ENCODE peak calls at places on chromosomes 4 and X, in four cellular contexts. V is WTC11, W is HEK293T, P is HepG2. F is an unnamed sample.

GRCh38 chr4:84660606-84661005 is 77.7 kb downstream of the CDS1 start:
- DNase-seq in V (no peak), W (no peak), P (peak), F (no peak)

GRCh38 chr4:100848865-100849264 is 331.0 kb upstream of the EMCN start:
- DNase-seq in V (peak), W (no peak), P (no peak), F (no peak)

GRCh38 chr4:10129196-10130185 is 12.9 kb upstream of the WDR1 start:
- DNase-seq in V (no peak), W (no peak), P (no peak), F (no peak)

GRCh38 chr4:33025236-33025635 is 2305.1 kb downstream of the PCDH7 start:
- DNase-seq in V (no peak), P (no peak), W (no peak), F (no peak)

GRCh38 chrX:153032397-153033118 is 23.7 kb upstream of the PNMA3 start:
- DNase-seq in P (peak), W (peak), V (peak), F (peak)

GRCh38 chr4:174828845-174829701 is at the start of gene GLRA3:
- DNase-seq in W (peak), V (peak), P (peak), F (peak)

GRCh38 chr4:82706349-82707000 is 92.1 kb downstream of the SCD5 start:
- DNase-seq in V (no peak), P (no peak), W (no peak), F (no peak)

GRCh38 chr4:16196482-16197393 is 29.5 kb downstream of the TAPT1 start:
- DNase-seq in P (peak), W (peak), V (no peak), F (no peak)

GRCh38 chr4:15182600-15183222 is 180.4 kb downstream of the CPEB2 start:
- DNase-seq in V (no peak), P (no peak), W (no peak), F (no peak)

GRCh38 chr4:26780524-26780923 is 80.1 kb upstream of the STIM2 start:
- DNase-seq in W (no peak), V (no peak), P (no peak), F (no peak)

GRCh38 chrX:3143043-3143799 is 102.0 kb downstream of the ARSF start:
- DNase-seq in V (no peak), P (peak), W (no peak), F (no peak)

GRCh38 chr4:168839758-168840385 is 170.2 kb downstream of the CBR4 start:
- DNase-seq in P (no peak), W (no peak), V (no peak), F (no peak)

GRCh38 chrX:107551546-107551945 is 76.8 kb upstream of the PRPS1 start:
- DNase-seq in W (no peak), V (no peak), P (no peak), F (no peak)

GRCh38 chrX:16771483-16772398 is 14.5 kb upstream of the TXLNG start:
- DNase-seq in W (peak), P (peak), V (peak), F (peak)

GRCh38 chr4:47469951-47470350 is 6.4 kb upstream of the COMMD8 start:
- DNase-seq in P (no peak), W (no peak), V (no peak), F (no peak)

GRCh38 chr4:57154191-57154590 is 44.0 kb upstream of the IGFBP7 start:
- DNase-seq in W (no peak), P (no peak), V (no peak), F (no peak)

GRCh38 chrX:150062292-150063137 is 124.2 kb upstream of the EOLA2 start:
- DNase-seq in W (no peak), V (no peak), P (no peak), F (no peak)

GRCh38 chr4:88104902-88105610 is 53.4 kb downstream of the ABCG2 start:
- DNase-seq in W (peak), P (no peak), V (no peak), F (no peak)

GRCh38 chr4:6278801-6279197 is 9.1 kb downstream of the WFS1 start:
- DNase-seq in V (no peak), W (no peak), P (peak), F (peak)
- TF ChIP-seq ELF4 in V (no peak), W (no peak), P (no peak), F (no peak)

GRCh38 chrX:53452812-53453211 is 18.6 kb upstream of the HSD17B10 start:
- DNase-seq in V (no peak), W (no peak), P (no peak), F (no peak)

GRCh38 chrX:53458082-53458481 is 23.9 kb upstream of the HSD17B10 start:
- DNase-seq in P (no peak), W (no peak), V (no peak), F (no peak)

DNA sequence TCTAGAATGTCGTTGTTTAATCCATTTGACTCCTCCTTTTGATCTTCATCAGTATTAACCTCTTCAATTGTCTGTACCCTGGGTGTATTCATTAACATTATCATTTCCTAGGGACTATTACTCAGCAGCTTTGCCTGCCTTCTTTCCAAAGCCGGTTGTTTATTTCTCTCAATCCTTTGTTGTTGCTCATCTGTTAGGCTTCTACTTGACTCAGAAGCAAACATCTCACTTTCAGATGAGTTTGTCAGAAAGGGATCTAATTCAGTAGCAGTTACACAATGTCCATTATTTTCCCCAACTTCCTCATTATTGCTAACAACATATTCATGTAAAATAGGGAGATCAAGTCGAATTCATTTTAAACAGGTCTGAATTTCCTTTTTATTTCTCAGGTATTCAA is 22.1 kb upstream of the HSD17B10 start:
- DNase-seq in V (no peak), P (no peak), W (no peak), F (no peak)
- TF ChIP-seq ELF4 in V (no peak), P (no peak), W (no peak), F (no peak)

GRCh38 chrX:8034058-8034457 is 106.8 kb upstream of the PNPLA4 start:
- DNase-seq in P (no peak), V (no peak), W (no peak), F (no peak)
- TF ChIP-seq ELF4 in P (no peak), V (no peak), W (no peak), F (no peak)

GRCh38 chr4:1842993-1843448 is 12.9 kb downstream of the LETM1 start:
- DNase-seq in P (no peak), W (no peak), V (no peak), F (no peak)

GRCh38 chr4:1850276-1850675 is 5.7 kb downstream of the LETM1 start:
- DNase-seq in P (no peak), V (no peak), W (no peak), F (no peak)

GRCh38 chr4:1842339-1842895 is 13.5 kb downstream of the LETM1 start:
- DNase-seq in V (peak), W (no peak), P (no peak), F (no peak)

GRCh38 chr4:1843852-1844251 is 12.1 kb downstream of the LETM1 start:
- DNase-seq in W (no peak), V (no peak), P (no peak), F (no peak)

DNA sequence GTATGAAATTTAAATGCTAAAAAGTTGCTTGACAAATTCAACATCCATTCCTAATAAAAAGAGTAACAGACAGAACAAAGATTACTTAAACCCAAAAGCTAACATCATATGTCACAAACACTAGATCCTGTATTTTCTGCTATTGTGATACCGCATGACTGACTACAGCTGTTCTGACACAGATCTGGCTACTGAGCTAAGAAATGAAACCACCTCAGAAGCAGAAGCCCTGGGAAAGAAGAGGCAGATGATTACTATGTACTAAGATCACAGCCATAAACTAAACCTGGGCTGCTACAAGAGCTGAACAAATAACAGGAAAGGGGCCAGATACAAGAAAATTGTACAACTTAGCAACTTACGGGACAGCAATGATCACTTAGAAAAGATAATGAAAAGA is 9.4 kb downstream of the LETM1 start:
- DNase-seq in P (no peak), V (no peak), W (no peak), F (no peak)
- TF ChIP-seq ELF4 in P (no peak), V (no peak), W (no peak), F (no peak)

GRCh38 chr4:112973897-112974296 is 75.6 kb upstream of the ANK2 start:
- DNase-seq in V (no peak), P (no peak), W (no peak), F (no peak)

GRCh38 chr4:112975567-112976355 is 73.7 kb upstream of the ANK2 start:
- DNase-seq in V (no peak), W (no peak), P (no peak), F (no peak)

GRCh38 chr4:112982677-112983076 is 66.8 kb upstream of the ANK2 start:
- DNase-seq in P (no peak), W (no peak), V (no peak), F (no peak)

GRCh38 chr4:112979881-112980421 is 69.5 kb upstream of the ANK2 start:
- DNase-seq in V (peak), W (no peak), P (no peak), F (no peak)

DNA sequence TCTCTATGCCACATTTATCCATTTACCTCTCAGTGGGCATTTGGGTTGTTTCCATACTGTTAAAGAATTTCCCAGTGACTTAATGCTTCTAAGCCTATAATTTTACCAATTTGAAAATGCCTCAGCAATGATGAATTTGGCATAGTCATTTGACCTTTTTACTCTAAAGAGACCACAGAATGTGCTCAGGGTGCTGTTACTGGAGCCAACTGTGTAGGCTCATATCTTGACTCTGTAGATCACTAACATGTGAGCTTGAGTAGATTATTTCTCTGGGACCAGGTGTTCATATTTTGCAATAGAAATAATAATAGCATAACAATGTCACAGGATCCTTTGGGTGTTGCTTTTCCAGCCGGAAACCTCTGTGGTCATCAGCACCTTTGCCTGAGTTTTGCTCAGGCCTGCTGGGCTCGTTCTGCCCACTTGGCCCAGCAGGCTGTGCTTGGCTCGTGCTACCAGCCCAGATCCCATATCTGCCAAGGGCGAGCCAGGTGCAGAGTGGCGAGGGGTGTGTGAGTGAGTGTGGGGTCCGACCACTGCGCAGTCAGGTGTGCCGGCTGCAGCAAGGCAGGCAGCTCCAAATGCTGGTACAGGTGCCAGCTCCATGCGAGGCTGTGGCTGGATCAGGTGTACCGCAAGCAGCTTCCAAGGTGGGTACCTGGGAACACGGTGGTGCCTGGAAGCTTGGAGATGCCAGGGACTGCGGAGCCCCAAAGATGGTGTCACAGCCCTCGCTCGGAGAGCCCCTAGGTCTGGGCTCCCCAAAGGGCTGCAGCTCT is 70.6 kb upstream of the ANK2 start:
- DNase-seq in V (no peak), P (no peak), W (no peak), F (no peak)
- TF ChIP-seq ELF4 in V (no peak), P (no peak), W (no peak), F (no peak)

DNA sequence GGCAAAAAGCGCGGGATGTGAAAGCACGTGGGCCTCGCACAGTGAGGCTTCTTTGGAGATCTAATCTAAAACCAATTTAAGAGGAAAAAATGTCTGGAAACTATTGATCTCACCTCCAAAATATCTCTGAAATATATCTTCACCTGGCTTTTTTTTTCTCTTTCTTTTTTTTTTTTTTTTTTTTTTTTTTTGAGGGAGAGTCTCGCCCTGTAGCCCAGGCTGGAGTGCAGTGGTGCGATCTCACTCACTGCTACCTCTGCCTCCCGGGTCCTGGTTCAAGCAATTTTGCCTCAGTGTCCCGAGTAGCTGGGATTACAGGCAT is 383 bp upstream of the ZMAT1 start:
- DNase-seq in W (no peak), P (no peak), V (no peak), F (no peak)
- TF ChIP-seq ELF4 in W (no peak), P (no peak), V (no peak), F (no peak)

DNA sequence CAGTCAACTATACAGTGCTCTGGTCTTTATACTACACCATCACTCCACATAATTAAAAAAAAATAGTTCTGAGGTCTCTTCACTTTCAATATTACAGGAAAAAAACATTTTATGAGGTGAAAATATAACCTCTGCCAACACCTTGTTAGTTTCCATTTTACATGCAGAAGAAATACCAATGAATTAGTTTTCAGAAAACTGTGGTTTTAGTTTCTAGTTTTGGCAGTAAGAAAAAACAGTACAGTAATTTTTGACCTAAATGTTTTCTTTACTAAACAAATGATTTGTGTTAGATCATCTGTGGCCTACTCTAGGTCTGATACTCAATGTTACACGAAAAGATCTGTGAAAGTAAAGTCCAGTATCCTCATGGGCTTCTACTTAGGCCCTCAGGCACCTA is 10.0 kb downstream of the SULT1E1 start:
- DNase-seq in V (no peak), W (no peak), P (no peak), F (no peak)
- TF ChIP-seq ELF4 in V (no peak), W (no peak), P (no peak), F (no peak)

GRCh38 chr4:71930459-71930858 is 101.3 kb upstream of the NPFFR2 start:
- DNase-seq in W (no peak), V (no peak), P (no peak), F (no peak)
- TF ChIP-seq ELF4 in W (no peak), V (no peak), P (no peak), F (no peak)